ENCODE peak calls at places on chromosome 1, in eight cellular contexts. M is WERI-Rb-1, Y is cardiac fibroblast, P is M059J, R is NCI-H2029, F is fibroblast of pulmonary artery, B is OCI-M1, J is skeletal muscle cell. W is an unnamed sample.

GRCh38 chr1:107318932-107319331 is 178.1 kb downstream of the NTNG1 start:
- DNase-seq in P (no peak), Y (no peak), F (no peak), J (no peak), B (no peak), M (peak; percentile 11), R (no peak), W (no peak)

GRCh38 chr1:23601968-23602876 is 42.9 kb upstream of the ID3 start:
- DNase-seq in Y (no peak), P (no peak), F (no peak), R (no peak), B (no peak), J (no peak), M (no peak), W (no peak)

GRCh38 chr1:222757673-222758268 is 20.8 kb downstream of the FAM177B start:
- DNase-seq in Y (peak; percentile 45), B (no peak), R (no peak), P (no peak), M (no peak), J (no peak), F (peak; percentile 19), W (no peak)

GRCh38 chr1:40383095-40383487 is 9.6 kb downstream of the SMAP2 start:
- DNase-seq in M (peak; percentile 36), Y (peak; percentile 71), J (no peak), B (peak; percentile 89), F (no peak), P (no peak), R (peak; percentile 86), W (no peak)

GRCh38 chr1:45769261-45769932 is 18.9 kb upstream of the IPP start:
- DNase-seq in M (no peak), F (peak; percentile 21), J (peak; percentile 81), Y (peak; percentile 20), P (peak; percentile 52), R (no peak), B (peak; percentile 65), W (no peak)

GRCh38 chr1:70990460-70991253 is 57.0 kb downstream of the PTGER3 start:
- DNase-seq in Y (no peak), M (no peak), B (no peak), R (peak; percentile 82), P (no peak), F (no peak), J (no peak), W (no peak)

GRCh38 chr1:201450721-201451291 is 18.2 kb downstream of the PHLDA3 start:
- DNase-seq in M (peak; percentile 82), Y (peak; percentile 94), R (no peak), P (peak; percentile 69), F (peak; percentile 97), B (no peak), J (peak; percentile 93), W (no peak)

GRCh38 chr1:170114916-170115315 is 30.8 kb upstream of the NTMT2 start:
- DNase-seq in J (peak; percentile 10), R (no peak), P (peak; percentile 35), M (no peak), B (peak; percentile 62), F (peak; percentile 72), Y (peak; percentile 51), W (no peak)

GRCh38 chr1:156140879-156141707 is 12.3 kb upstream of the SEMA4A start:
- DNase-seq in B (peak; percentile 44), J (no peak), R (no peak), P (peak; percentile 74), M (peak; percentile 83), Y (no peak), F (no peak), W (no peak)

GRCh38 chr1:31181515-31182343 is 58.0 kb downstream of the NKAIN1 start:
- DNase-seq in P (peak; percentile 17), B (peak; percentile 78), M (no peak), J (no peak), Y (peak; percentile 58), R (peak; percentile 8), F (peak; percentile 51), W (peak; percentile 69)

GRCh38 chr1:16019580-16020277 is 1.9 kb upstream of the HSPB7 start:
- DNase-seq in B (no peak), J (no peak), R (no peak), P (peak; percentile 62), Y (no peak), M (no peak), F (no peak), W (no peak)

GRCh38 chr1:52707927-52708655 is 9.9 kb upstream of the COA7 start:
- DNase-seq in B (no peak), F (peak; percentile 91), M (no peak), R (no peak), J (no peak), P (peak; percentile 89), Y (peak; percentile 89), W (no peak)

GRCh38 chr1:29120367-29120766 is 3.3 kb downstream of the TMEM200B start:
- DNase-seq in M (no peak), R (no peak), F (no peak), Y (no peak), P (no peak), J (no peak), B (no peak), W (no peak)

GRCh38 chr1:109502368-109502851 is 7.1 kb downstream of the AMIGO1 start:
- DNase-seq in R (no peak), Y (no peak), B (no peak), M (no peak), J (no peak), P (no peak), F (no peak), W (no peak)

GRCh38 chr1:18948913-18949688 is 7.4 kb downstream of the IFFO2 start:
- DNase-seq in F (peak; percentile 81), P (peak; percentile 69), Y (peak; percentile 83), J (no peak), R (no peak), B (no peak), M (no peak), W (no peak)